ENCODE peak calls at places on chromosomes 2 and 18, in ten cellular contexts. One of them, this sample, is unnamed.

GRCh38 chr18:59874166-59874565 is 25.6 kb upstream of the PMAIP1 start:
- DNase-seq in GM04504: peak
- DNase-seq in psoas muscle: no peak
- DNase-seq in choroid plexus epithelial cell: peak
- DNase-seq in WTC11: no peak
- DNase-seq in NCI-H526: no peak
- DNase-seq in NCI-H1694: no peak
- DNase-seq in activated naive CD8-positive, alpha-beta T cell treated with anti-CD3 and anti-CD28 coated beads, Interleukin-2, amount 50 U/mL, for 16 hours: no peak
- DNase-seq in cerebellar cortex: no peak
- DNase-seq in ELR: peak
- DNase-seq in this sample: no peak

GRCh38 chr2:32931945-32932709 is 14.6 kb upstream of the LTBP1 start:
- DNase-seq in WTC11: no peak
- DNase-seq in NCI-H526: no peak
- DNase-seq in activated naive CD8-positive, alpha-beta T cell treated with anti-CD3 and anti-CD28 coated beads, Interleukin-2, amount 50 U/mL, for 16 hours: no peak
- DNase-seq in NCI-H1694: no peak
- DNase-seq in ELR: no peak
- DNase-seq in psoas muscle: no peak
- DNase-seq in cerebellar cortex: no peak
- DNase-seq in choroid plexus epithelial cell: no peak
- DNase-seq in GM04504: no peak
- DNase-seq in this sample: no peak

GRCh38 chr2:151560289-151560688 is 150.6 kb downstream of the RIF1 start:
- DNase-seq in psoas muscle: peak
- DNase-seq in NCI-H1694: no peak
- DNase-seq in NCI-H526: no peak
- DNase-seq in activated naive CD8-positive, alpha-beta T cell treated with anti-CD3 and anti-CD28 coated beads, Interleukin-2, amount 50 U/mL, for 16 hours: no peak
- DNase-seq in GM04504: peak
- DNase-seq in WTC11: no peak
- DNase-seq in choroid plexus epithelial cell: peak
- DNase-seq in cerebellar cortex: peak
- DNase-seq in ELR: peak
- DNase-seq in this sample: no peak

GRCh38 chr2:18387479-18388206 is 172.8 kb downstream of the RDH14 start:
- DNase-seq in GM04504: peak
- DNase-seq in psoas muscle: peak
- DNase-seq in WTC11: peak
- DNase-seq in ELR: peak
- DNase-seq in choroid plexus epithelial cell: peak
- DNase-seq in NCI-H526: peak
- DNase-seq in NCI-H1694: peak
- DNase-seq in activated naive CD8-positive, alpha-beta T cell treated with anti-CD3 and anti-CD28 coated beads, Interleukin-2, amount 50 U/mL, for 16 hours: peak
- DNase-seq in cerebellar cortex: peak
- DNase-seq in this sample: peak

GRCh38 chr18:74476154-74476553 is 19.0 kb upstream of the DIPK1C start:
- DNase-seq in choroid plexus epithelial cell: peak
- DNase-seq in NCI-H526: peak
- DNase-seq in psoas muscle: peak
- DNase-seq in cerebellar cortex: no peak
- DNase-seq in WTC11: peak
- DNase-seq in GM04504: no peak
- DNase-seq in ELR: peak
- DNase-seq in NCI-H1694: peak
- DNase-seq in activated naive CD8-positive, alpha-beta T cell treated with anti-CD3 and anti-CD28 coated beads, Interleukin-2, amount 50 U/mL, for 16 hours: no peak
- DNase-seq in this sample: no peak

GRCh38 chr18:46721331-46721730 is 35.5 kb downstream of the ST8SIA5 start:
- DNase-seq in psoas muscle: no peak
- DNase-seq in NCI-H526: no peak
- DNase-seq in WTC11: no peak
- DNase-seq in NCI-H1694: no peak
- DNase-seq in activated naive CD8-positive, alpha-beta T cell treated with anti-CD3 and anti-CD28 coated beads, Interleukin-2, amount 50 U/mL, for 16 hours: no peak
- DNase-seq in GM04504: no peak
- DNase-seq in cerebellar cortex: peak
- DNase-seq in ELR: no peak
- DNase-seq in choroid plexus epithelial cell: no peak
- DNase-seq in this sample: no peak

GRCh38 chr2:65075605-65076344 is 19.6 kb downstream of the CEP68 start:
- DNase-seq in ELR: no peak
- DNase-seq in activated naive CD8-positive, alpha-beta T cell treated with anti-CD3 and anti-CD28 coated beads, Interleukin-2, amount 50 U/mL, for 16 hours: no peak
- DNase-seq in cerebellar cortex: no peak
- DNase-seq in GM04504: no peak
- DNase-seq in NCI-H1694: no peak
- DNase-seq in NCI-H526: no peak
- DNase-seq in choroid plexus epithelial cell: peak
- DNase-seq in WTC11: peak
- DNase-seq in psoas muscle: no peak
- DNase-seq in this sample: no peak

GRCh38 chr2:32683520-32684086 is 55.8 kb downstream of the TTC27 start:
- DNase-seq in WTC11: no peak
- DNase-seq in choroid plexus epithelial cell: no peak
- DNase-seq in cerebellar cortex: no peak
- DNase-seq in GM04504: no peak
- DNase-seq in psoas muscle: no peak
- DNase-seq in NCI-H526: no peak
- DNase-seq in NCI-H1694: no peak
- DNase-seq in ELR: no peak
- DNase-seq in activated naive CD8-positive, alpha-beta T cell treated with anti-CD3 and anti-CD28 coated beads, Interleukin-2, amount 50 U/mL, for 16 hours: no peak
- DNase-seq in this sample: no peak

GRCh38 chr2:84894758-84895520 is 10.5 kb upstream of the TMSB10 start:
- DNase-seq in ELR: peak
- DNase-seq in NCI-H1694: no peak
- DNase-seq in NCI-H526: no peak
- DNase-seq in GM04504: no peak
- DNase-seq in activated naive CD8-positive, alpha-beta T cell treated with anti-CD3 and anti-CD28 coated beads, Interleukin-2, amount 50 U/mL, for 16 hours: no peak
- DNase-seq in cerebellar cortex: no peak
- DNase-seq in psoas muscle: no peak
- DNase-seq in choroid plexus epithelial cell: peak
- DNase-seq in WTC11: no peak
- DNase-seq in this sample: no peak

GRCh38 chr2:222732774-222733173 is 61.3 kb downstream of the MOGAT1 start:
- DNase-seq in NCI-H1694: no peak
- DNase-seq in activated naive CD8-positive, alpha-beta T cell treated with anti-CD3 and anti-CD28 coated beads, Interleukin-2, amount 50 U/mL, for 16 hours: no peak
- DNase-seq in GM04504: no peak
- DNase-seq in psoas muscle: no peak
- DNase-seq in cerebellar cortex: no peak
- DNase-seq in ELR: no peak
- DNase-seq in choroid plexus epithelial cell: no peak
- DNase-seq in WTC11: no peak
- DNase-seq in NCI-H526: no peak
- DNase-seq in this sample: no peak

GRCh38 chr2:232843860-232844259 is 26.2 kb upstream of the SNORC start:
- DNase-seq in cerebellar cortex: no peak
- DNase-seq in activated naive CD8-positive, alpha-beta T cell treated with anti-CD3 and anti-CD28 coated beads, Interleukin-2, amount 50 U/mL, for 16 hours: no peak
- DNase-seq in ELR: no peak
- DNase-seq in NCI-H526: peak
- DNase-seq in choroid plexus epithelial cell: peak
- DNase-seq in NCI-H1694: no peak
- DNase-seq in psoas muscle: no peak
- DNase-seq in WTC11: no peak
- DNase-seq in GM04504: no peak
- DNase-seq in this sample: no peak

This sample was measured in T-helper 1 cell.